ENCODE peak calls at places on chromosomes 4 and X, in nine cellular contexts. One of them, this sample, is unnamed.

GRCh38 chr4:122772311-122772710 is 39.8 kb downstream of the BBS12 start:
- DNase-seq in tibial nerve: no peak
- DNase-seq in mammary epithelial cell: peak; percentile 80
- DNase-seq in upper lobe of left lung: no peak
- DNase-seq in lung: no peak
- DNase-seq in fibroblast of mammary gland: peak; percentile 58
- DNase-seq in HL-60: no peak
- DNase-seq in PC-3: no peak
- DNase-seq in astrocyte of the spinal cord: no peak
- DNase-seq in this sample: no peak

GRCh38 chr4:65968873-65969272 is 298.6 kb upstream of the EPHA5 start:
- DNase-seq in tibial nerve: no peak
- DNase-seq in mammary epithelial cell: no peak
- DNase-seq in upper lobe of left lung: no peak
- DNase-seq in lung: no peak
- DNase-seq in fibroblast of mammary gland: peak; percentile 68
- DNase-seq in HL-60: no peak
- DNase-seq in PC-3: no peak
- DNase-seq in astrocyte of the spinal cord: peak; percentile 40
- DNase-seq in this sample: no peak

GRCh38 chrX:65985922-65986588 is 53.8 kb downstream of the VSIG4 start:
- DNase-seq in tibial nerve: peak; percentile 17
- DNase-seq in mammary epithelial cell: peak; percentile 59
- DNase-seq in upper lobe of left lung: peak; percentile 32
- DNase-seq in lung: peak; percentile 38
- DNase-seq in fibroblast of mammary gland: peak; percentile 53
- DNase-seq in HL-60: peak; percentile 89
- DNase-seq in PC-3: peak; percentile 80
- DNase-seq in astrocyte of the spinal cord: peak; percentile 36
- DNase-seq in this sample: no peak

GRCh38 chr4:17447675-17448298 is 64.1 kb downstream of the QDPR start:
- DNase-seq in tibial nerve: peak; percentile 75
- DNase-seq in mammary epithelial cell: peak; percentile 51
- DNase-seq in upper lobe of left lung: no peak
- DNase-seq in lung: peak; percentile 35
- DNase-seq in fibroblast of mammary gland: peak; percentile 86
- DNase-seq in HL-60: peak; percentile 57
- DNase-seq in PC-3: peak; percentile 74
- DNase-seq in astrocyte of the spinal cord: peak; percentile 77
- DNase-seq in this sample: no peak

GRCh38 chr4:92234393-92235176 is 69.2 kb upstream of the GRID2 start:
- DNase-seq in tibial nerve: no peak
- DNase-seq in mammary epithelial cell: peak; percentile 94
- DNase-seq in upper lobe of left lung: no peak
- DNase-seq in lung: no peak
- DNase-seq in fibroblast of mammary gland: peak; percentile 91
- DNase-seq in HL-60: no peak
- DNase-seq in PC-3: peak; percentile 98
- DNase-seq in astrocyte of the spinal cord: peak; percentile 99
- DNase-seq in this sample: no peak

GRCh38 chrX:21674430-21675186 is 16.5 kb upstream of the KLHL34 start:
- DNase-seq in tibial nerve: no peak
- DNase-seq in mammary epithelial cell: no peak
- DNase-seq in upper lobe of left lung: no peak
- DNase-seq in lung: no peak
- DNase-seq in fibroblast of mammary gland: no peak
- DNase-seq in HL-60: no peak
- DNase-seq in PC-3: no peak
- DNase-seq in astrocyte of the spinal cord: no peak
- DNase-seq in this sample: no peak

GRCh38 chrX:48676893-48677270 is 6.7 kb upstream of the WAS start:
- DNase-seq in tibial nerve: no peak
- DNase-seq in mammary epithelial cell: no peak
- DNase-seq in upper lobe of left lung: no peak
- DNase-seq in lung: no peak
- DNase-seq in fibroblast of mammary gland: no peak
- DNase-seq in HL-60: no peak
- DNase-seq in PC-3: peak; percentile 1
- DNase-seq in astrocyte of the spinal cord: no peak
- DNase-seq in this sample: no peak

GRCh38 chr4:111434581-111434980 is 710.7 kb upstream of the FAM241A start:
- DNase-seq in tibial nerve: no peak
- DNase-seq in mammary epithelial cell: peak; percentile 1
- DNase-seq in upper lobe of left lung: no peak
- DNase-seq in lung: no peak
- DNase-seq in fibroblast of mammary gland: peak; percentile 42
- DNase-seq in HL-60: no peak
- DNase-seq in PC-3: peak; percentile 80
- DNase-seq in astrocyte of the spinal cord: no peak
- DNase-seq in this sample: no peak

GRCh38 chr4:187251896-187252295 is 528.2 kb upstream of the FAT1 start:
- DNase-seq in tibial nerve: no peak
- DNase-seq in mammary epithelial cell: no peak
- DNase-seq in upper lobe of left lung: no peak
- DNase-seq in lung: no peak
- DNase-seq in fibroblast of mammary gland: no peak
- DNase-seq in HL-60: no peak
- DNase-seq in PC-3: peak; percentile 35
- DNase-seq in astrocyte of the spinal cord: peak; percentile 9
- DNase-seq in this sample: no peak

GRCh38 chr4:7876096-7876993 is 63.3 kb downstream of the AFAP1 start:
- DNase-seq in tibial nerve: no peak
- DNase-seq in mammary epithelial cell: peak; percentile 66
- DNase-seq in upper lobe of left lung: no peak
- DNase-seq in lung: no peak
- DNase-seq in fibroblast of mammary gland: peak; percentile 66
- DNase-seq in HL-60: no peak
- DNase-seq in PC-3: no peak
- DNase-seq in astrocyte of the spinal cord: peak; percentile 58
- DNase-seq in this sample: no peak
- TF ChIP-seq CTCF in tibial nerve: no peak
- TF ChIP-seq CTCF in mammary epithelial cell: peak; percentile 34
- TF ChIP-seq CTCF in upper lobe of left lung: no peak
- TF ChIP-seq CTCF in lung: no peak
- TF ChIP-seq CTCF in fibroblast of mammary gland: peak; percentile 41
- TF ChIP-seq CTCF in HL-60: no peak
- TF ChIP-seq CTCF in PC-3: peak; percentile 45
- TF ChIP-seq CTCF in astrocyte of the spinal cord: peak; percentile 45
- TF ChIP-seq CTCF in this sample: peak; percentile 50

DNA sequence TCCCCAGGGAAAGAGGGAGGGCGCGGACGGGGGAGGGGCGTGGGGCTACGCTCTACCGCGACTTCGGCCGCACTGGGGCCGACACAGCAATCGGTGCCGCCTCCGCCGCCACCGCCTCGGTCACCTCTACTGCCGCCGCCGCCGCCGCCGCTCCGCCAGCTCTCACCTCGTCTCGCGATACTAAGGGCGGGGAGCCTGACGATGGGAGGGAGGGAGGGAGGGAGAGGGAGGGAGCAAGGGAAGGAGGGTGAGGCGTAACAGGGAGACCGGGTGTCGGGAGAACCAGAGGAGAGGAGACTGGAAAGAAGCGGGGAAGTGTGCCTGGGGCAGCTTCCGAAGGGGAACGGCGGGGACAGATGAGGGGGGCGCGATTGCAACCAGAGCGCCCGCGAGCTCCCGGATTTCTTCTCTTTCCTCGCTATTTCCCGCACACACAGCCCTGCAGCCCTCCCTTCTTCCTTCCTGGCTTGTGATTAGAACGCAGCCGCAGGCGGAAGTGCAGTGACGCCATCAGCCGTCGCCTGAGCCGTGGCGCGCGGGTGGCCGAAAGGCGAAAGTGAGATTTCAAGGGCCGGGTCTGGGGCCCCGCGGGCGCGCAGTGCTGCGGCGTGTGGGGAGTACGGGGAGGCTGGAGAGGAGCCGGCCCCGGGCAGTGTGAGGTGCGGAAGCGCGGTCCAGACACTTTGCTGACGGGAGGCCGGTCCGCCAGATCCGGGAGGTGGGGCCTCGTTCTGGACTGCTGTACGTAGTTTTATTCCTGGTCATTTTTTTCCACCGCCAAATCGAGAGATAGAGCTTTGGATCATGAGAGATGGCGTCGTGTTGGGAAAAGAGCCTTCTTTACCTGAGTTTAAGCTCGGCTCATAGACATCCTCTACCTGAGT is at the start of gene ANKRD17:
- DNase-seq in tibial nerve: peak; percentile 87
- DNase-seq in mammary epithelial cell: peak; percentile 94
- DNase-seq in upper lobe of left lung: peak; percentile 92
- DNase-seq in lung: peak; percentile 94
- DNase-seq in fibroblast of mammary gland: peak; percentile 91
- DNase-seq in HL-60: peak; percentile 95
- DNase-seq in PC-3: peak; percentile 96
- DNase-seq in astrocyte of the spinal cord: peak; percentile 97
- DNase-seq in this sample: peak; percentile 97
- TF ChIP-seq CTCF in tibial nerve: peak; percentile 76
- TF ChIP-seq CTCF in mammary epithelial cell: no peak
- TF ChIP-seq CTCF in upper lobe of left lung: peak; percentile 65
- TF ChIP-seq CTCF in lung: no peak
- TF ChIP-seq CTCF in fibroblast of mammary gland: no peak
- TF ChIP-seq CTCF in HL-60: no peak
- TF ChIP-seq CTCF in PC-3: peak; percentile 2
- TF ChIP-seq CTCF in astrocyte of the spinal cord: no peak
- TF ChIP-seq CTCF in this sample: no peak

GRCh38 chr4:149371021-149371420 is 444.6 kb downstream of the IQCM start:
- DNase-seq in tibial nerve: no peak
- DNase-seq in mammary epithelial cell: peak; percentile 32
- DNase-seq in upper lobe of left lung: peak; percentile 24
- DNase-seq in lung: no peak
- DNase-seq in fibroblast of mammary gland: peak; percentile 78
- DNase-seq in HL-60: peak; percentile 2
- DNase-seq in PC-3: peak; percentile 65
- DNase-seq in astrocyte of the spinal cord: peak; percentile 70
- DNase-seq in this sample: no peak
- TF ChIP-seq CTCF in tibial nerve: no peak
- TF ChIP-seq CTCF in mammary epithelial cell: peak; percentile 44
- TF ChIP-seq CTCF in upper lobe of left lung: peak; percentile 35
- TF ChIP-seq CTCF in lung: no peak
- TF ChIP-seq CTCF in fibroblast of mammary gland: peak; percentile 53
- TF ChIP-seq CTCF in HL-60: peak; percentile 19
- TF ChIP-seq CTCF in PC-3: peak; percentile 62
- TF ChIP-seq CTCF in astrocyte of the spinal cord: peak; percentile 33
- TF ChIP-seq CTCF in this sample: peak; percentile 55

GRCh38 chrX:11728556-11728955 is 29.5 kb upstream of the MSL3 start:
- DNase-seq in tibial nerve: no peak
- DNase-seq in mammary epithelial cell: no peak
- DNase-seq in upper lobe of left lung: no peak
- DNase-seq in lung: no peak
- DNase-seq in fibroblast of mammary gland: no peak
- DNase-seq in HL-60: no peak
- DNase-seq in PC-3: no peak
- DNase-seq in astrocyte of the spinal cord: no peak
- DNase-seq in this sample: no peak

GRCh38 chrX:11722304-11722703 is 35.7 kb upstream of the MSL3 start:
- DNase-seq in tibial nerve: no peak
- DNase-seq in mammary epithelial cell: no peak
- DNase-seq in upper lobe of left lung: no peak
- DNase-seq in lung: no peak
- DNase-seq in fibroblast of mammary gland: no peak
- DNase-seq in HL-60: no peak
- DNase-seq in PC-3: no peak
- DNase-seq in astrocyte of the spinal cord: no peak
- DNase-seq in this sample: no peak

GRCh38 chrX:11725631-11726442 is 32.2 kb upstream of the MSL3 start:
- DNase-seq in tibial nerve: no peak
- DNase-seq in mammary epithelial cell: no peak
- DNase-seq in upper lobe of left lung: no peak
- DNase-seq in lung: no peak
- DNase-seq in fibroblast of mammary gland: no peak
- DNase-seq in HL-60: no peak
- DNase-seq in PC-3: no peak
- DNase-seq in astrocyte of the spinal cord: no peak
- DNase-seq in this sample: no peak

GRCh38 chrX:11724122-11725017 is 33.7 kb upstream of the MSL3 start:
- DNase-seq in tibial nerve: peak; percentile 25
- DNase-seq in mammary epithelial cell: peak; percentile 14
- DNase-seq in upper lobe of left lung: no peak
- DNase-seq in lung: no peak
- DNase-seq in fibroblast of mammary gland: peak; percentile 57
- DNase-seq in HL-60: peak; percentile 11
- DNase-seq in PC-3: peak; percentile 44
- DNase-seq in astrocyte of the spinal cord: peak; percentile 34
- DNase-seq in this sample: no peak
- TF ChIP-seq CTCF in tibial nerve: peak; percentile 66
- TF ChIP-seq CTCF in mammary epithelial cell: peak; percentile 72
- TF ChIP-seq CTCF in upper lobe of left lung: peak; percentile 51
- TF ChIP-seq CTCF in lung: peak; percentile 22
- TF ChIP-seq CTCF in fibroblast of mammary gland: peak; percentile 71
- TF ChIP-seq CTCF in HL-60: peak; percentile 33
- TF ChIP-seq CTCF in PC-3: peak; percentile 73
- TF ChIP-seq CTCF in astrocyte of the spinal cord: peak; percentile 67
- TF ChIP-seq CTCF in this sample: peak; percentile 71

This sample was measured in osteocyte.